ENCODE peak calls at places on chromosomes 13 and 19, in four cellular contexts. D is GM23248, F is amygdala, C is H9. I is an unnamed sample.
A peak's percentile ranks its signal among the peaks of the same experiment; 100 is the strongest.

GRCh38 chr13:31749929-31750328 is 10.6 kb downstream of the RXFP2 start:
- DNase-seq in D (peak; percentile 94), F (no peak), C (no peak), I (no peak)

GRCh38 chr13:114101831-114102520 is 30.4 kb downstream of the RASA3 start:
- DNase-seq in C (no peak), D (no peak), F (no peak), I (no peak)

GRCh38 chr13:40982772-40983171 is 36.3 kb downstream of the ELF1 start:
- DNase-seq in D (peak; percentile 44), F (no peak), C (no peak), I (no peak)

GRCh38 chr19:45154064-45154827 is 6.5 kb downstream of the NKPD1 start:
- DNase-seq in C (no peak), D (peak; percentile 72), F (no peak), I (no peak)

GRCh38 chr19:13807421-13808021 is 12.3 kb downstream of the ZSWIM4 start:
- DNase-seq in F (no peak), C (no peak), D (no peak), I (no peak)

GRCh38 chr19:18098891-18099622 is 1.5 kb downstream of the MAST3 start:
- DNase-seq in F (no peak), D (peak; percentile 31), C (no peak), I (peak; percentile 32)

GRCh38 chr19:5891938-5892771 is 11.4 kb downstream of the NDUFA11 start:
- DNase-seq in C (peak; percentile 61), D (peak; percentile 67), F (peak; percentile 2), I (no peak)

GRCh38 chr19:33490041-33490451 is 31.5 kb downstream of the PEPD start:
- DNase-seq in F (no peak), C (no peak), D (no peak), I (no peak)

GRCh38 chr19:47561440-47562045 is 11.4 kb downstream of the ZNF541 start:
- DNase-seq in F (no peak), C (no peak), D (no peak), I (no peak)

GRCh38 chr19:46759817-46760333 is 13.6 kb upstream of the STRN4 start:
- DNase-seq in D (peak; percentile 98), F (no peak), C (no peak), I (no peak)

GRCh38 chr19:38862321-38863059 is 12.7 kb upstream of the HNRNPL start:
- DNase-seq in F (no peak), C (no peak), D (peak; percentile 36), I (no peak)

GRCh38 chr19:5470264-5470671 is 15.1 kb downstream of the ZNRF4 start:
- DNase-seq in F (no peak), C (no peak), D (no peak), I (no peak)

GRCh38 chr13:91184244-91184926 is 163.1 kb upstream of the MIR17HG start:
- DNase-seq in F (no peak), C (no peak), D (peak; percentile 2), I (no peak)

GRCh38 chr19:18650048-18650435 is 13.2 kb downstream of the KLHL26 start:
- DNase-seq in D (peak; percentile 72), C (no peak), F (no peak), I (no peak)

GRCh38 chr19:18515959-18516358 is 5.9 kb downstream of the ELL start:
- DNase-seq in F (no peak), D (no peak), C (no peak), I (no peak)

GRCh38 chr13:59468396-59468795 is 695.3 kb downstream of the DIAPH3 start:
- DNase-seq in C (no peak), F (no peak), D (no peak), I (no peak)

GRCh38 chr13:106617561-106617960 is 49.6 kb upstream of the ARGLU1 start:
- DNase-seq in D (peak; percentile 81), F (no peak), C (peak; percentile 48), I (no peak)

GRCh38 chr13:68234278-68234677 is 1004.1 kb upstream of the PCDH9 start:
- DNase-seq in C (no peak), D (no peak), F (no peak), I (no peak)

GRCh38 chr19:29665826-29666633 is 769 bp downstream of the PLEKHF1 start:
- DNase-seq in D (peak; percentile 84), C (peak; percentile 86), F (no peak), I (no peak)

GRCh38 chr19:30664358-30665058 is 292.3 kb downstream of the ZNF536 start:
- DNase-seq in C (peak; percentile 53), F (no peak), D (peak; percentile 57), I (no peak)

GRCh38 chr19:21314676-21315075 is 14.5 kb downstream of the ZNF708 start:
- DNase-seq in F (no peak), C (no peak), D (peak; percentile 39), I (peak; percentile 4)

GRCh38 chr13:25001807-25002206 is 94.1 kb upstream of the PABPC3 start:
- DNase-seq in F (no peak), C (no peak), D (no peak), I (no peak)

GRCh38 chr13:46341112-46341711 is 45.8 kb downstream of the RUBCNL start:
- DNase-seq in F (no peak), C (no peak), D (peak; percentile 92), I (no peak)

GRCh38 chr19:33245948-33246728 is 20.5 kb upstream of the SLC7A10 start:
- DNase-seq in F (no peak), D (no peak), C (no peak), I (no peak)

GRCh38 chr13:48994731-48995130 is 19.0 kb downstream of the FNDC3A start:
- DNase-seq in C (no peak), F (no peak), D (peak; percentile 37), I (no peak)